ENCODE peak calls at places on chromosomes 5 and 9, in ten cellular contexts. W is K562, O is GM12891, L is Peyer's patch, T is breast epithelium, I is transverse colon, C is spleen, P is NB4, X is body of pancreas, A is A549. F is an unnamed sample.

GRCh38 chr5:2904956-2905355 is 153.5 kb upstream of the IRX2 start:
- DNase-seq in W (no peak), O (no peak), L (no peak), T (no peak), I (no peak), C (no peak), P (no peak), X (no peak), A (no peak), F (no peak)

GRCh38 chr9:91163441-91163772 is 198.3 kb downstream of the AUH start:
- DNase-seq in W (no peak), O (no peak), L (peak; percentile 45), T (no peak), I (peak; percentile 37), C (no peak), P (no peak), X (no peak), A (no peak), F (no peak)

GRCh38 chr5:31581498-31582099 is 49.5 kb downstream of the C5orf22 start:
- DNase-seq in W (no peak), O (no peak), L (no peak), T (no peak), I (no peak), C (no peak), P (peak; percentile 55), X (no peak), A (peak; percentile 46), F (peak; percentile 55)

GRCh38 chr9:81035171-81035570 is 654.2 kb downstream of the TLE1 start:
- DNase-seq in W (no peak), O (no peak), L (no peak), T (no peak), I (no peak), C (no peak), P (no peak), X (no peak), A (no peak), F (no peak)

GRCh38 chr9:81535542-81536241 is 153.7 kb downstream of the TLE1 start:
- DNase-seq in W (no peak), O (no peak), L (no peak), T (no peak), I (no peak), C (no peak), P (no peak), X (no peak), A (peak; percentile 99), F (no peak)

GRCh38 chr5:171306785-171307591 is 2.1 kb upstream of the TLX3 start:
- DNase-seq in W (no peak), O (no peak), L (no peak), T (no peak), I (no peak), C (no peak), P (no peak), X (no peak), A (no peak), F (no peak)

GRCh38 chr9:16475257-16475656 is 395.2 kb downstream of the BNC2 start:
- DNase-seq in W (no peak), O (no peak), L (no peak), T (no peak), I (no peak), C (no peak), P (no peak), X (no peak), A (no peak), F (no peak)

GRCh38 chr9:135109650-135110049 is 22.2 kb downstream of the OLFM1 start:
- DNase-seq in W (no peak), O (no peak), L (no peak), T (no peak), I (no peak), C (no peak), P (no peak), X (no peak), A (no peak), F (no peak)

GRCh38 chr9:99366601-99367000 is 144.5 kb downstream of the SEC61B start:
- DNase-seq in W (no peak), O (no peak), L (no peak), T (no peak), I (no peak), C (no peak), P (no peak), X (no peak), A (no peak), F (no peak)

GRCh38 chr9:99369327-99369722 is 147.2 kb downstream of the SEC61B start:
- DNase-seq in W (no peak), O (no peak), L (no peak), T (no peak), I (no peak), C (no peak), P (no peak), X (no peak), A (no peak), F (no peak)

GRCh38 chr9:99371376-99371775 is 149.3 kb downstream of the SEC61B start:
- DNase-seq in W (no peak), O (no peak), L (no peak), T (no peak), I (no peak), C (no peak), P (no peak), X (no peak), A (no peak), F (no peak)

GRCh38 chr9:99366183-99366582 is 144.1 kb downstream of the SEC61B start:
- DNase-seq in W (no peak), O (no peak), L (no peak), T (no peak), I (no peak), C (no peak), P (no peak), X (no peak), A (no peak), F (no peak)

GRCh38 chr9:99368341-99369326 is 146.6 kb downstream of the SEC61B start:
- DNase-seq in W (no peak), O (peak; percentile 25), L (no peak), T (no peak), I (peak; percentile 10), C (no peak), P (peak; percentile 56), X (peak; percentile 13), A (no peak), F (no peak)
- TF ChIP-seq POLR2A in W (no peak), O (no peak), L (no peak), T (no peak), I (no peak), C (no peak), P (no peak), X (no peak), A (no peak), F (no peak)

GRCh38 chr5:178126556-178126955 is 4.3 kb upstream of the RMND5B start:
- DNase-seq in W (peak; percentile 50), O (no peak), L (no peak), T (no peak), I (no peak), C (no peak), P (no peak), X (no peak), A (no peak), F (peak; percentile 52)

GRCh38 chr5:178125253-178125916 is 5.4 kb upstream of the RMND5B start:
- DNase-seq in W (no peak), O (no peak), L (no peak), T (no peak), I (no peak), C (no peak), P (no peak), X (no peak), A (no peak), F (no peak)

GRCh38 chr5:178129296-178129695 is 1.5 kb upstream of the RMND5B start:
- DNase-seq in W (no peak), O (no peak), L (no peak), T (no peak), I (no peak), C (no peak), P (no peak), X (no peak), A (no peak), F (no peak)

GRCh38 chr5:178131446-178131996 is 707 bp downstream of the RMND5B start:
- DNase-seq in W (no peak), O (no peak), L (no peak), T (no peak), I (no peak), C (no peak), P (no peak), X (no peak), A (no peak), F (peak; percentile 69)

DNA sequence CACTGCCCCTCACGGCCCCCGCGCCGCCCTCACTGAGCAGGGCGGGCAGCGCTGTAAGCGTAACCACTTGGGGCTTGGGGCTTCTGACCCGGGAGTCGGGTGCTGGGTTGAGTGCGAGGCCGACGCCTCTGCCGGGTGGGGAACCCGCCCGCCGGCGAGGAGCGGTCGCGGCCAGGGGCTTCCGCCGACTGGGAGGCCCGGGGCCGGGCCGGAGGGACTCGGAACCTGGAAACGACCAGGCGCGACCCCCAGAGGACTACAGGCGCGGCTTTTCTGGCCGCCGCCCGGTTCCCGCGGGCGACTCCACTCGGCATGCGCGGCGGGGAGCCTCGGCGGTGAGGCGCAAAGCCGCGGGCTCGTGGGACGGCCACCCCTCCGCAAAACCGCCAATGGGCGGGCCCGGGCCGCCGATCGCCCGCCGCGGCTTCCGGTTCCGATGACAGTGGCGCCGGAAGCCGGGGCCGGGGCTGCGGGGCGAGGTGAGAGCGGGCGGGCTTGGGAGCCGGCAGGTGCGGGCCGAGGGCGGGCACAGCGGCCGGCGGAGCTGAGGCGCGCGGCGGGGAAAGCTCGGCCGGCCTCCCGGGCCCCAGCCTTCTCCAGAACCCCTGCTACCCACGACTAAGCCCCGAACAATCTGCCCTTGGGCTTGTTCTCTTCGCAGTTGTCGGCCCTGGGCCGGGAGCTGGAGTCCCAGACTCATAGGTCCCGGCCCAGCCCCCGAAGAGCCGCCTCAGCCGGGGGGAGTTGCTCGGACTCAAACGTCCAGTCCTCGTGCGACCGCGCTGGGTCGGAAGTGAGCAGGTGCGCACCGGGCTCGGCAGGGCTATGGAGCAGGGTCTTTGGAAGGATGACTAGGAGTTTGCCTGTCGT is at the start of gene RMND5B:
- DNase-seq in W (peak; percentile 92), O (peak; percentile 96), L (peak; percentile 77), T (peak; percentile 71), I (peak; percentile 90), C (peak; percentile 96), P (peak; percentile 87), X (peak; percentile 89), A (peak; percentile 86), F (peak; percentile 93)
- TF ChIP-seq POLR2A in W (peak; percentile 88), O (peak; percentile 58), L (peak; percentile 58), T (no peak), I (peak; percentile 71), C (peak; percentile 49), P (peak; percentile 50), X (peak; percentile 74), A (peak; percentile 57), F (peak; percentile 87)

GRCh38 chr5:126594077-126594476 is 942 bp downstream of the ALDH7A1 start:
- DNase-seq in W (no peak), O (no peak), L (no peak), T (peak; percentile 43), I (no peak), C (no peak), P (no peak), X (no peak), A (no peak), F (no peak)

GRCh38 chr5:126597156-126597555 is 2.1 kb upstream of the ALDH7A1 start:
- DNase-seq in W (no peak), O (no peak), L (no peak), T (no peak), I (no peak), C (no peak), P (peak; percentile 30), X (no peak), A (peak; percentile 60), F (no peak)

GRCh38 chr5:126595486-126596083 is 566 bp upstream of the ALDH7A1 start:
- DNase-seq in W (no peak), O (no peak), L (no peak), T (no peak), I (no peak), C (no peak), P (no peak), X (no peak), A (no peak), F (no peak)

GRCh38 chr5:126591549-126591948 is 3.5 kb downstream of the ALDH7A1 start:
- DNase-seq in W (no peak), O (no peak), L (no peak), T (no peak), I (no peak), C (no peak), P (no peak), X (no peak), A (no peak), F (no peak)

GRCh38 chr5:126594676-126595485 is at the start of gene ALDH7A1:
- DNase-seq in W (peak; percentile 17), O (peak; percentile 54), L (peak; percentile 63), T (peak; percentile 84), I (peak; percentile 90), C (peak; percentile 87), P (peak; percentile 35), X (peak; percentile 97), A (peak; percentile 96), F (peak; percentile 36)
- TF ChIP-seq POLR2A in W (no peak), O (no peak), L (peak; percentile 41), T (no peak), I (peak; percentile 51), C (peak; percentile 34), P (no peak), X (peak; percentile 88), A (peak; percentile 99), F (no peak)

DNA sequence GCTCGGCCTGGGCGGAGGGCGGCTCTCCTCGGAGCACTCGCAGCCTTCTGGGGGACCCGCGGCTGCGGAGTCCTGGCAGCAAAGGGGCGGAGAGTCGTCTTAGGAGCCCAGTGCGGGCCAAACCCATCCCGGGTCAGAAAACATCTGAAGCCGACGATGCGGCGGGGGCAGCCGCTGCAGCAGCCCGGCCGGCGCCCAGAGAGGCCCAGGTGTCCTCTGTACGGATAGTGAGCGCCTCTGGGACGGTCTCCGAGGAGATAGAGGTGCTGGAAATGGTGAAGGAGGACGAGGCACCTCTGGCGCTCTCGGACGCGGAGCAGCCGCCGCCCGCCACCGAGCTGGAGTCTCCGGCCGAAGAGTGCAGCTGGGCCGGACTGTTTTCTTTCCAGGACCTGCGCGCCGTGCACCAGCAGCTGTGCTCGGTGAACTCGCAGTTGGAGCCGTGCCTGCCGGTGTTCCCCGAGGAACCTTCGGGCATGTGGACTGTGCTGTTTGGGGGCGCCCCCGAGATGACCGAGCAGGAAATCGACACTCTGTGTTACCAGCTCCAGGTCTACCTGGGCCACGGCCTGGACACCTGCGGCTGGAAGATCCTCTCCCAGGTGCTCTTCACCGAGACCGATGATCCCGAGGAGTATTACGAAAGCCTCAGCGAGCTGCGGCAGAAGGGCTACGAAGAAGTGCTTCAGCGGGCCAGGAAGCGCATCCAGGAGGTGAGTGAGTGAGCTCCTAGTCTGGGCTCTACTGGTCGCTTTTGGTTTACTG is 1.2 kb downstream of the JMY start:
- DNase-seq in W (peak; percentile 52), O (peak; percentile 38), L (peak; percentile 29), T (peak; percentile 29), I (peak; percentile 44), C (peak; percentile 85), P (peak; percentile 67), X (peak; percentile 73), A (peak; percentile 27), F (peak; percentile 85)
- TF ChIP-seq POLR2A in W (no peak), O (no peak), L (no peak), T (no peak), I (no peak), C (no peak), P (no peak), X (peak; percentile 63), A (no peak), F (no peak)

F was measured in erythroblast.